ENCODE peak calls at places on chromosomes 12 and 14, in four cellular contexts. One of them, this sample, is unnamed.

GRCh38 chr14:50529288-50530179 is 2.8 kb downstream of the MAP4K5 start:
- DNase-seq in HFF-Myc: no peak
- DNase-seq in psoas muscle: no peak
- DNase-seq in cardiac muscle cell: no peak
- DNase-seq in this sample: no peak

GRCh38 chr12:52119398-52120254 is 40.1 kb downstream of the SMIM41 start:
- DNase-seq in psoas muscle: no peak
- DNase-seq in cardiac muscle cell: peak; percentile 29
- DNase-seq in HFF-Myc: no peak
- DNase-seq in this sample: no peak

GRCh38 chr12:122243965-122244364 is 18.1 kb upstream of the DIABLO start:
- DNase-seq in cardiac muscle cell: no peak
- DNase-seq in psoas muscle: no peak
- DNase-seq in HFF-Myc: no peak
- DNase-seq in this sample: no peak

GRCh38 chr14:102507026-102507860 is 2.3 kb downstream of the ANKRD9 start:
- DNase-seq in cardiac muscle cell: peak; percentile 51
- DNase-seq in psoas muscle: peak; percentile 52
- DNase-seq in HFF-Myc: no peak
- DNase-seq in this sample: no peak

GRCh38 chr12:64080319-64081008 is 141.6 kb downstream of the KICS2 start:
- DNase-seq in psoas muscle: no peak
- DNase-seq in HFF-Myc: no peak
- DNase-seq in cardiac muscle cell: peak; percentile 26
- DNase-seq in this sample: no peak

GRCh38 chr14:33509927-33510535 is 440.8 kb downstream of the EGLN3 start:
- DNase-seq in HFF-Myc: no peak
- DNase-seq in psoas muscle: no peak
- DNase-seq in cardiac muscle cell: peak; percentile 85
- DNase-seq in this sample: no peak

GRCh38 chr14:92160619-92161018 is 38.9 kb downstream of the CPSF2 start:
- DNase-seq in psoas muscle: no peak
- DNase-seq in HFF-Myc: no peak
- DNase-seq in cardiac muscle cell: peak; percentile 87
- DNase-seq in this sample: no peak

GRCh38 chr12:117441751-117442150 is 80.3 kb upstream of the NOS1 start:
- DNase-seq in cardiac muscle cell: peak; percentile 0
- DNase-seq in psoas muscle: peak; percentile 98
- DNase-seq in HFF-Myc: no peak
- DNase-seq in this sample: no peak

GRCh38 chr14:92728781-92729364 is 19.6 kb downstream of the LGMN start:
- DNase-seq in psoas muscle: no peak
- DNase-seq in cardiac muscle cell: peak; percentile 60
- DNase-seq in HFF-Myc: peak; percentile 29
- DNase-seq in this sample: peak; percentile 62

GRCh38 chr12:57093412-57094193 is 4.7 kb downstream of the NAB2 start:
- DNase-seq in cardiac muscle cell: peak; percentile 93
- DNase-seq in HFF-Myc: peak; percentile 67
- DNase-seq in psoas muscle: peak; percentile 78
- DNase-seq in this sample: no peak
- H3K4me3 ChIP-seq in cardiac muscle cell: no peak overlapping the region
- H3K4me3 ChIP-seq in HFF-Myc: peak overlapping the region; percentile 16
- H3K4me3 ChIP-seq in psoas muscle: peak overlapping the region; percentile 11
- H3K4me3 ChIP-seq in this sample: peak overlapping the region; percentile 27

GRCh38 chr12:24960222-24960855 is 11.4 kb upstream of the BCAT1 start:
- DNase-seq in HFF-Myc: no peak
- DNase-seq in cardiac muscle cell: peak; percentile 70
- DNase-seq in psoas muscle: no peak
- DNase-seq in this sample: no peak

GRCh38 chr12:24954261-24954660 is 5.4 kb upstream of the BCAT1 start:
- DNase-seq in cardiac muscle cell: no peak
- DNase-seq in psoas muscle: no peak
- DNase-seq in HFF-Myc: no peak
- DNase-seq in this sample: no peak

GRCh38 chr12:24955389-24955788 is 6.5 kb upstream of the BCAT1 start:
- DNase-seq in psoas muscle: no peak
- DNase-seq in HFF-Myc: no peak
- DNase-seq in cardiac muscle cell: no peak
- DNase-seq in this sample: no peak

GRCh38 chr12:24952389-24952788 is 3.5 kb upstream of the BCAT1 start:
- DNase-seq in cardiac muscle cell: no peak
- DNase-seq in psoas muscle: no peak
- DNase-seq in HFF-Myc: no peak
- DNase-seq in this sample: no peak

GRCh38 chr12:24955853-24956252 is 7.0 kb upstream of the BCAT1 start:
- DNase-seq in HFF-Myc: no peak
- DNase-seq in cardiac muscle cell: no peak
- DNase-seq in psoas muscle: no peak
- DNase-seq in this sample: no peak
- TF ChIP-seq CTCF in HFF-Myc: no peak
- TF ChIP-seq CTCF in cardiac muscle cell: no peak
- TF ChIP-seq CTCF in psoas muscle: no peak
- TF ChIP-seq CTCF in this sample: no peak

GRCh38 chr12:130754234-130755001 is 38.3 kb upstream of the RIMBP2 start:
- DNase-seq in HFF-Myc: no peak
- DNase-seq in cardiac muscle cell: no peak
- DNase-seq in psoas muscle: no peak
- DNase-seq in this sample: no peak
- H3K4me3 ChIP-seq in HFF-Myc: no peak overlapping the region
- H3K4me3 ChIP-seq in cardiac muscle cell: no peak overlapping the region
- H3K4me3 ChIP-seq in psoas muscle: no peak overlapping the region
- H3K4me3 ChIP-seq in this sample: no peak overlapping the region

GRCh38 chr12:54381136-54381535 is 3.4 kb downstream of the ZNF385A start:
- DNase-seq in psoas muscle: no peak
- DNase-seq in cardiac muscle cell: no peak
- DNase-seq in HFF-Myc: no peak
- DNase-seq in this sample: no peak

GRCh38 chr12:54386781-54387467 is 2.4 kb upstream of the ZNF385A start:
- DNase-seq in cardiac muscle cell: no peak
- DNase-seq in HFF-Myc: no peak
- DNase-seq in psoas muscle: peak; percentile 46
- DNase-seq in this sample: no peak

GRCh38 chr12:54385251-54385914 is 850 bp upstream of the ZNF385A start:
- DNase-seq in cardiac muscle cell: no peak
- DNase-seq in psoas muscle: peak; percentile 72
- DNase-seq in HFF-Myc: no peak
- DNase-seq in this sample: no peak

GRCh38 chr12:54383041-54383609 is 1.4 kb downstream of the ZNF385A start:
- DNase-seq in HFF-Myc: peak; percentile 77
- DNase-seq in cardiac muscle cell: peak; percentile 50
- DNase-seq in psoas muscle: peak; percentile 55
- DNase-seq in this sample: no peak

GRCh38 chr12:54384591-54385041 is at the start of gene ZNF385A:
- DNase-seq in HFF-Myc: no peak
- DNase-seq in psoas muscle: peak; percentile 63
- DNase-seq in cardiac muscle cell: no peak
- DNase-seq in this sample: no peak
- TF ChIP-seq CTCF in HFF-Myc: no peak
- TF ChIP-seq CTCF in psoas muscle: no peak
- TF ChIP-seq CTCF in cardiac muscle cell: no peak
- TF ChIP-seq CTCF in this sample: no peak

GRCh38 chr14:95712398-95712797 is 1.5 kb downstream of the TCL1A start:
- DNase-seq in psoas muscle: no peak
- DNase-seq in HFF-Myc: no peak
- DNase-seq in cardiac muscle cell: no peak
- DNase-seq in this sample: no peak

GRCh38 chr14:95713596-95714371 is at the start of gene TCL1A:
- DNase-seq in psoas muscle: no peak
- DNase-seq in cardiac muscle cell: no peak
- DNase-seq in HFF-Myc: no peak
- DNase-seq in this sample: no peak

GRCh38 chr14:95710106-95710505 is 3.8 kb downstream of the TCL1A start:
- DNase-seq in psoas muscle: no peak
- DNase-seq in HFF-Myc: no peak
- DNase-seq in cardiac muscle cell: no peak
- DNase-seq in this sample: no peak

GRCh38 chr14:95707327-95707726 is 6.6 kb downstream of the TCL1A start:
- DNase-seq in psoas muscle: no peak
- DNase-seq in HFF-Myc: no peak
- DNase-seq in cardiac muscle cell: no peak
- DNase-seq in this sample: no peak

DNA sequence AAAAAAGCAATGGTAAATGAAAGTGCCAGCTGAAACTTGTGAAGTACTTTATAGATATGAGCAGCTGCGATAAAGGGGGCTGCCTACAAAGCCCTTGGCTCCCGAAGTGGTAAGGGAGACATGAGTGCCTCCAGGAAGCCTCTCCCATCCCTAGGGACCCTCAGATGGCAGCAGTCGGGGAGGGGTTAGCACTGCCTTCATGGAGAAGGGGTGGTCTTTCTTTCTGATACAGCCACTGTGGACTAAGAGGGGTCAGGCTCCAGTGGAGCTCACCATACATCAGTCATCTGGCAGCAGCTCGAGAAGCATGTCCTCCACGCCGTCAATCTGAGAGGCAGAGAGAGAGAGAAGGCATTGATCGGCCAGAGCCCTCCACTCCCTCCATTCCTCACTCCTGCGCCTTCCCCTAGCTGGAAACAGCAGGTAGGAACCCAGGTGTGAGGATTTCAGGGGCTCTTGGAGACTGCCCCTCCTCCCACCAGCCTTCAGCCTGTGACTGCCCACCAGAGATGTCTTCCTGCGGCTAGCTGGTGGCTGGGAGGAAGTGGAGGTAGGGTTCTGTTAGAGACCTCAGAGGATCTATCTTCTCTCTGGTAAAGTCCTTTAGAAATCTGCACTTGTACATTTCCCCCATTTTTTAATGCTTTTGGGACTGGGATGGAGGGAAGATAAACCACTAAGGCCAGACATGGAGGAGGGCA is 2.3 kb downstream of the TCL1A start:
- DNase-seq in HFF-Myc: no peak
- DNase-seq in psoas muscle: no peak
- DNase-seq in cardiac muscle cell: no peak
- DNase-seq in this sample: no peak
- H3K4me3 ChIP-seq in HFF-Myc: no peak overlapping the region
- H3K4me3 ChIP-seq in psoas muscle: no peak overlapping the region
- H3K4me3 ChIP-seq in cardiac muscle cell: no peak overlapping the region
- H3K4me3 ChIP-seq in this sample: peak overlapping the region; percentile 38

This sample was measured in GM12864.